ENCODE peak calls at places on chromosomes 16 and 17, in ten cellular contexts. T is activated CD4-positive, alpha-beta T cell treated with anti-CD3 and anti-CD28 coated beads, Interleukin-2, amount 50 U/mL, for 1 hour; C is colonic mucosa; G is EL; W is glutamatergic neuron; L is GM23248; M is ELR; H is astrocyte of the spinal cord; F is spleen; N is NCI-H345. Q is an unnamed sample.

GRCh38 chr16:53018834-53019416 is 33.8 kb downstream of the CHD9NB start:
- DNase-seq in T (no peak), C (no peak), G (no peak), W (no peak), L (no peak), M (no peak), H (no peak), F (no peak), N (no peak), Q (no peak)

GRCh38 chr17:75771334-75772281 is 6.6 kb upstream of the GALK1 start:
- DNase-seq in T (no peak), C (no peak), G (no peak), W (no peak), L (no peak), M (peak), H (no peak), F (peak), N (no peak), Q (no peak)

GRCh38 chr16:50265716-50266336 is 525 bp upstream of the ADCY7 start:
- DNase-seq in T (no peak), C (peak), G (no peak), W (no peak), L (no peak), M (no peak), H (no peak), F (peak), N (no peak), Q (no peak)

GRCh38 chr17:16923097-16923903 is 48.6 kb downstream of the TNFRSF13B start:
- DNase-seq in T (no peak), C (no peak), G (no peak), W (no peak), L (no peak), M (no peak), H (no peak), F (peak), N (no peak), Q (no peak)

GRCh38 chr16:22204091-22204655 is 1.9 kb upstream of the EEF2K start:
- DNase-seq in T (no peak), C (no peak), G (no peak), W (no peak), L (no peak), M (no peak), H (no peak), F (no peak), N (no peak), Q (no peak)

GRCh38 chr16:23801387-23801786 is 34.4 kb upstream of the PRKCB start:
- DNase-seq in T (peak), C (peak), G (peak), W (peak), L (peak), M (peak), H (peak), F (peak), N (peak), Q (peak)

GRCh38 chr17:80358861-80359260 is 56.1 kb upstream of the ENDOV start:
- DNase-seq in T (no peak), C (no peak), G (no peak), W (no peak), L (no peak), M (no peak), H (no peak), F (peak), N (no peak), Q (no peak)

GRCh38 chr17:75723201-75723930 is 2.1 kb downstream of the ITGB4 start:
- DNase-seq in T (no peak), C (peak), G (no peak), W (peak), L (peak), M (peak), H (no peak), F (no peak), N (no peak), Q (no peak)

GRCh38 chr17:5283531-5284315 is 1.6 kb downstream of the RABEP1 start:
- DNase-seq in T (no peak), C (no peak), G (no peak), W (no peak), L (peak), M (peak), H (peak), F (no peak), N (no peak), Q (no peak)

GRCh38 chr17:43016216-43016615 is 6.0 kb downstream of the VAT1 start:
- DNase-seq in T (no peak), C (no peak), G (no peak), W (no peak), L (no peak), M (no peak), H (no peak), F (no peak), N (no peak), Q (no peak)

GRCh38 chr17:45266372-45266926 is 4.6 kb upstream of the SPATA32 start:
- DNase-seq in T (no peak), C (no peak), G (no peak), W (no peak), L (no peak), M (no peak), H (no peak), F (no peak), N (no peak), Q (peak)

GRCh38 chr16:3963203-3963602 is 82.7 kb upstream of the CREBBP start:
- DNase-seq in T (peak), C (no peak), G (no peak), W (no peak), L (peak), M (no peak), H (no peak), F (no peak), N (no peak), Q (no peak)

GRCh38 chr16:84254080-84254479 is 14.3 kb upstream of the KCNG4 start:
- DNase-seq in T (no peak), C (no peak), G (no peak), W (no peak), L (no peak), M (no peak), H (no peak), F (no peak), N (no peak), Q (no peak)

GRCh38 chr16:87806608-87807546 is 41.1 kb upstream of the KLHDC4 start:
- DNase-seq in T (peak), C (peak), G (peak), W (peak), L (peak), M (peak), H (peak), F (peak), N (peak), Q (peak)

GRCh38 chr16:66588981-66589713 is 9.9 kb downstream of the CMTM2 start:
- DNase-seq in T (peak), C (peak), G (peak), W (no peak), L (peak), M (peak), H (no peak), F (peak), N (no peak), Q (no peak)